ENCODE peak calls at places on chromosomes 7 and 10, in seven cellular contexts. One of them, this sample, is unnamed.
A peak's percentile ranks its signal among the peaks of the same experiment; 100 is the strongest.

GRCh38 chr10:78686444-78687060 is 382.2 kb upstream of the ZMIZ1 start:
- DNase-seq in CD8-positive, alpha-beta T cell: no peak
- DNase-seq in trophoblast cell: no peak
- DNase-seq in brain microvascular endothelial cell: no peak
- DNase-seq in CD4-positive, CD25-positive, alpha-beta regulatory T cell: no peak
- DNase-seq in H7: no peak
- DNase-seq in PC-3: no peak
- DNase-seq in this sample: no peak

GRCh38 chr10:85613391-85613790 is 753.2 kb downstream of the GRID1 start:
- DNase-seq in CD8-positive, alpha-beta T cell: no peak
- DNase-seq in CD4-positive, CD25-positive, alpha-beta regulatory T cell: no peak
- DNase-seq in PC-3: no peak
- DNase-seq in H7: no peak
- DNase-seq in brain microvascular endothelial cell: no peak
- DNase-seq in trophoblast cell: no peak
- DNase-seq in this sample: no peak

GRCh38 chr7:74454059-74454947 is 597 bp downstream of the GTF2IRD1 start:
- DNase-seq in trophoblast cell: no peak
- DNase-seq in PC-3: no peak
- DNase-seq in brain microvascular endothelial cell: no peak
- DNase-seq in CD4-positive, CD25-positive, alpha-beta regulatory T cell: no peak
- DNase-seq in CD8-positive, alpha-beta T cell: no peak
- DNase-seq in H7: peak; percentile 89
- DNase-seq in this sample: peak; percentile 22

GRCh38 chr7:33286521-33286920 is 157.2 kb downstream of the BBS9 start:
- DNase-seq in CD4-positive, CD25-positive, alpha-beta regulatory T cell: no peak
- DNase-seq in PC-3: no peak
- DNase-seq in CD8-positive, alpha-beta T cell: no peak
- DNase-seq in H7: no peak
- DNase-seq in trophoblast cell: no peak
- DNase-seq in brain microvascular endothelial cell: no peak
- DNase-seq in this sample: no peak

GRCh38 chr10:79380918-79381775 is 33.9 kb downstream of the PPIF start:
- DNase-seq in CD4-positive, CD25-positive, alpha-beta regulatory T cell: no peak
- DNase-seq in H7: peak; percentile 49
- DNase-seq in PC-3: no peak
- DNase-seq in trophoblast cell: no peak
- DNase-seq in CD8-positive, alpha-beta T cell: no peak
- DNase-seq in brain microvascular endothelial cell: no peak
- DNase-seq in this sample: no peak

GRCh38 chr10:101938316-101939272 is 95.0 kb upstream of the KCNIP2 start:
- DNase-seq in brain microvascular endothelial cell: peak; percentile 89
- DNase-seq in CD8-positive, alpha-beta T cell: no peak
- DNase-seq in H7: no peak
- DNase-seq in trophoblast cell: peak; percentile 28
- DNase-seq in CD4-positive, CD25-positive, alpha-beta regulatory T cell: no peak
- DNase-seq in PC-3: peak; percentile 65
- DNase-seq in this sample: peak; percentile 71

GRCh38 chr10:102776779-102777417 is 33.1 kb downstream of the WBP1L start:
- DNase-seq in brain microvascular endothelial cell: peak; percentile 99
- DNase-seq in H7: peak; percentile 67
- DNase-seq in CD4-positive, CD25-positive, alpha-beta regulatory T cell: no peak
- DNase-seq in PC-3: no peak
- DNase-seq in trophoblast cell: peak; percentile 94
- DNase-seq in CD8-positive, alpha-beta T cell: peak; percentile 31
- DNase-seq in this sample: peak; percentile 54

GRCh38 chr10:78972160-78972946 is 96.4 kb upstream of the ZMIZ1 start:
- DNase-seq in brain microvascular endothelial cell: peak; percentile 78
- DNase-seq in CD4-positive, CD25-positive, alpha-beta regulatory T cell: no peak
- DNase-seq in trophoblast cell: peak; percentile 79
- DNase-seq in CD8-positive, alpha-beta T cell: no peak
- DNase-seq in H7: peak; percentile 73
- DNase-seq in PC-3: peak; percentile 83
- DNase-seq in this sample: peak; percentile 96

GRCh38 chr10:65618125-65618524 is 1307.7 kb upstream of the LRRTM3 start:
- DNase-seq in PC-3: peak; percentile 68
- DNase-seq in CD8-positive, alpha-beta T cell: no peak
- DNase-seq in trophoblast cell: no peak
- DNase-seq in H7: no peak
- DNase-seq in brain microvascular endothelial cell: no peak
- DNase-seq in CD4-positive, CD25-positive, alpha-beta regulatory T cell: no peak
- DNase-seq in this sample: no peak

GRCh38 chr7:135164357-135165021 is 6.0 kb downstream of the CYREN start:
- DNase-seq in CD8-positive, alpha-beta T cell: no peak
- DNase-seq in PC-3: no peak
- DNase-seq in brain microvascular endothelial cell: no peak
- DNase-seq in CD4-positive, CD25-positive, alpha-beta regulatory T cell: no peak
- DNase-seq in trophoblast cell: peak; percentile 83
- DNase-seq in H7: peak; percentile 54
- DNase-seq in this sample: no peak

GRCh38 chr10:111879964-111880363 is 303.6 kb downstream of the GPAM start:
- DNase-seq in PC-3: no peak
- DNase-seq in brain microvascular endothelial cell: no peak
- DNase-seq in trophoblast cell: no peak
- DNase-seq in H7: no peak
- DNase-seq in CD8-positive, alpha-beta T cell: no peak
- DNase-seq in CD4-positive, CD25-positive, alpha-beta regulatory T cell: no peak
- DNase-seq in this sample: no peak

GRCh38 chr7:150411606-150412005 is 32.5 kb downstream of the ZNF775 start:
- DNase-seq in CD4-positive, CD25-positive, alpha-beta regulatory T cell: no peak
- DNase-seq in brain microvascular endothelial cell: no peak
- DNase-seq in CD8-positive, alpha-beta T cell: no peak
- DNase-seq in PC-3: no peak
- DNase-seq in H7: peak; percentile 34
- DNase-seq in trophoblast cell: no peak
- DNase-seq in this sample: no peak

GRCh38 chr10:9126728-9127127 is 1072.2 kb downstream of the GATA3 start:
- DNase-seq in PC-3: no peak
- DNase-seq in CD4-positive, CD25-positive, alpha-beta regulatory T cell: no peak
- DNase-seq in CD8-positive, alpha-beta T cell: no peak
- DNase-seq in H7: no peak
- DNase-seq in brain microvascular endothelial cell: no peak
- DNase-seq in trophoblast cell: no peak
- DNase-seq in this sample: no peak

GRCh38 chr7:119929891-119930290 is 343.1 kb upstream of the KCND2 start:
- DNase-seq in CD4-positive, CD25-positive, alpha-beta regulatory T cell: no peak
- DNase-seq in H7: no peak
- DNase-seq in brain microvascular endothelial cell: no peak
- DNase-seq in PC-3: no peak
- DNase-seq in trophoblast cell: no peak
- DNase-seq in CD8-positive, alpha-beta T cell: no peak
- DNase-seq in this sample: no peak

GRCh38 chr7:148129023-148129422 is 461.5 kb upstream of the C7orf33 start:
- DNase-seq in H7: no peak
- DNase-seq in trophoblast cell: no peak
- DNase-seq in CD4-positive, CD25-positive, alpha-beta regulatory T cell: no peak
- DNase-seq in brain microvascular endothelial cell: no peak
- DNase-seq in CD8-positive, alpha-beta T cell: no peak
- DNase-seq in PC-3: no peak
- DNase-seq in this sample: no peak

GRCh38 chr10:72637398-72637857 is 11.5 kb upstream of the MICU1 start:
- DNase-seq in trophoblast cell: peak; percentile 9
- DNase-seq in H7: no peak
- DNase-seq in CD4-positive, CD25-positive, alpha-beta regulatory T cell: no peak
- DNase-seq in PC-3: no peak
- DNase-seq in brain microvascular endothelial cell: peak; percentile 61
- DNase-seq in CD8-positive, alpha-beta T cell: no peak
- DNase-seq in this sample: peak; percentile 73

GRCh38 chr10:132891313-132891712 is 51.1 kb downstream of the CFAP46 start:
- DNase-seq in H7: no peak
- DNase-seq in CD8-positive, alpha-beta T cell: no peak
- DNase-seq in brain microvascular endothelial cell: no peak
- DNase-seq in PC-3: no peak
- DNase-seq in CD4-positive, CD25-positive, alpha-beta regulatory T cell: no peak
- DNase-seq in trophoblast cell: no peak
- DNase-seq in this sample: no peak

GRCh38 chr10:132891994-132892393 is 50.4 kb downstream of the CFAP46 start:
- DNase-seq in trophoblast cell: no peak
- DNase-seq in PC-3: no peak
- DNase-seq in CD8-positive, alpha-beta T cell: peak; percentile 1
- DNase-seq in brain microvascular endothelial cell: no peak
- DNase-seq in CD4-positive, CD25-positive, alpha-beta regulatory T cell: no peak
- DNase-seq in H7: no peak
- DNase-seq in this sample: no peak

GRCh38 chr10:132889556-132889955 is 52.8 kb downstream of the CFAP46 start:
- DNase-seq in brain microvascular endothelial cell: no peak
- DNase-seq in H7: no peak
- DNase-seq in trophoblast cell: no peak
- DNase-seq in CD8-positive, alpha-beta T cell: peak; percentile 1
- DNase-seq in CD4-positive, CD25-positive, alpha-beta regulatory T cell: no peak
- DNase-seq in PC-3: no peak
- DNase-seq in this sample: no peak

GRCh38 chr10:132889091-132889490 is 53.3 kb downstream of the CFAP46 start:
- DNase-seq in trophoblast cell: no peak
- DNase-seq in PC-3: no peak
- DNase-seq in CD4-positive, CD25-positive, alpha-beta regulatory T cell: no peak
- DNase-seq in brain microvascular endothelial cell: no peak
- DNase-seq in CD8-positive, alpha-beta T cell: peak; percentile 0
- DNase-seq in H7: no peak
- DNase-seq in this sample: peak; percentile 16

GRCh38 chr10:132890301-132890700 is 52.1 kb downstream of the CFAP46 start:
- DNase-seq in brain microvascular endothelial cell: no peak
- DNase-seq in CD8-positive, alpha-beta T cell: peak; percentile 1
- DNase-seq in CD4-positive, CD25-positive, alpha-beta regulatory T cell: no peak
- DNase-seq in trophoblast cell: no peak
- DNase-seq in H7: no peak
- DNase-seq in PC-3: no peak
- DNase-seq in this sample: no peak
- H3K27me3 ChIP-seq in brain microvascular endothelial cell: peaks cover 14% of the 10 kb centered on the region
- H3K27me3 ChIP-seq in CD8-positive, alpha-beta T cell: no peaks in the 10 kb centered on the region
- H3K27me3 ChIP-seq in CD4-positive, CD25-positive, alpha-beta regulatory T cell: peaks cover 2% of the 10 kb centered on the region
- H3K27me3 ChIP-seq in trophoblast cell: no peaks in the 10 kb centered on the region
- H3K27me3 ChIP-seq in H7: no peaks in the 10 kb centered on the region
- H3K27me3 ChIP-seq in PC-3: peaks cover 53% of the 10 kb centered on the region
- H3K27me3 ChIP-seq in this sample: no peaks in the 10 kb centered on the region

GRCh38 chr7:44275146-44275545 is 50.2 kb downstream of the CAMK2B start:
- DNase-seq in CD8-positive, alpha-beta T cell: no peak
- DNase-seq in H7: no peak
- DNase-seq in PC-3: no peak
- DNase-seq in trophoblast cell: no peak
- DNase-seq in CD4-positive, CD25-positive, alpha-beta regulatory T cell: no peak
- DNase-seq in brain microvascular endothelial cell: no peak
- DNase-seq in this sample: no peak

GRCh38 chr7:44274623-44274975 is 50.8 kb downstream of the CAMK2B start:
- DNase-seq in PC-3: no peak
- DNase-seq in trophoblast cell: no peak
- DNase-seq in H7: no peak
- DNase-seq in CD4-positive, CD25-positive, alpha-beta regulatory T cell: no peak
- DNase-seq in brain microvascular endothelial cell: no peak
- DNase-seq in CD8-positive, alpha-beta T cell: no peak
- DNase-seq in this sample: no peak

GRCh38 chr7:44276571-44277101 is 48.8 kb downstream of the CAMK2B start:
- DNase-seq in PC-3: no peak
- DNase-seq in CD8-positive, alpha-beta T cell: no peak
- DNase-seq in H7: no peak
- DNase-seq in trophoblast cell: no peak
- DNase-seq in CD4-positive, CD25-positive, alpha-beta regulatory T cell: no peak
- DNase-seq in brain microvascular endothelial cell: no peak
- DNase-seq in this sample: no peak

GRCh38 chr7:44277391-44277790 is 48.0 kb downstream of the CAMK2B start:
- DNase-seq in PC-3: no peak
- DNase-seq in CD8-positive, alpha-beta T cell: no peak
- DNase-seq in brain microvascular endothelial cell: no peak
- DNase-seq in CD4-positive, CD25-positive, alpha-beta regulatory T cell: no peak
- DNase-seq in H7: no peak
- DNase-seq in trophoblast cell: no peak
- DNase-seq in this sample: no peak

DNA sequence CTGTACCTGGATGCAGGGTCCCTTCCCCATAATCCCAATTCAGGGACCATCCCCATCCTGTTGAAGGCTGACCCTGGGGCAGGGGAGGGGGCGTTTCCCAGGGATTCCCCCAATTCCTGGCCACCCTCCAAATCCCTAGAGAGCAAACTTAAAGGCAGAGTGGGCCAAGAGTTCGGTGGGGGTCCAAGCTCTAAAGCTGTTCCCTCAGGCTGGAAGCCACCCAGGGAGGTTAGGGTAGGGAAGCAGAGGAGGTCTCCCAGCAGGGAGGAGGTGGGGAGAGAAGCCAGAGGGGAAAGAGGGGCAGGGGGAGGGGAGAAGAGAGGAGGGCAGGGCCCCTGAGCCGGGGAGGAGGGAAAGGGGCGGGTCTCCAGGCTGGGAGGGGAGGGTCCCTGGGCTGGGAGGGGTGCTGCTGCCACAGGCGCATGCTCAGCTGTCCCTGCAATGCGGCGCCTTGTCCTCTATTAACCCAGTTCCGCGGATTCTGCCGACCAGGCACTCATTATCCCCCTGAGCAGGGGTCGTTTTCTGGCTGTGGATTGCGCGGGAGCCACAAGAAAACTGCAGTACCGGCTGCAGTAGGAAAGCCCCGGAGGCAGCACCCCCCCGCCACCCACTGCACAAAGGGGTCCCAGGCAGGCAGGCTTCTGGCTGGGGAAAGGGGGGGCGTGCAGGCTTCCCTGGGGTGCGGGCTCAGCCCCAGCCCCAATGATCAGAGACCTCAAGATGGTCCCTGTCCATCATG is 49.4 kb downstream of the CAMK2B start:
- DNase-seq in CD8-positive, alpha-beta T cell: no peak
- DNase-seq in trophoblast cell: no peak
- DNase-seq in brain microvascular endothelial cell: no peak
- DNase-seq in CD4-positive, CD25-positive, alpha-beta regulatory T cell: no peak
- DNase-seq in PC-3: no peak
- DNase-seq in H7: peak; percentile 99
- DNase-seq in this sample: no peak
- H3K4me3 ChIP-seq in CD8-positive, alpha-beta T cell: no peak overlapping the region
- H3K4me3 ChIP-seq in trophoblast cell: no peak overlapping the region
- H3K4me3 ChIP-seq in brain microvascular endothelial cell: no peak overlapping the region
- H3K4me3 ChIP-seq in CD4-positive, CD25-positive, alpha-beta regulatory T cell: no peak overlapping the region
- H3K4me3 ChIP-seq in PC-3: no peak overlapping the region
- H3K4me3 ChIP-seq in H7: peak overlapping the region; percentile 4
- H3K4me3 ChIP-seq in this sample: no peak overlapping the region

GRCh38 chr7:47505317-47506007 is 76.4 kb downstream of the TNS3 start:
- DNase-seq in brain microvascular endothelial cell: no peak
- DNase-seq in CD4-positive, CD25-positive, alpha-beta regulatory T cell: no peak
- DNase-seq in H7: no peak
- DNase-seq in PC-3: no peak
- DNase-seq in trophoblast cell: no peak
- DNase-seq in CD8-positive, alpha-beta T cell: no peak
- DNase-seq in this sample: no peak
- H3K36me3 ChIP-seq in brain microvascular endothelial cell: no peaks in the 10 kb centered on the region
- H3K36me3 ChIP-seq in CD4-positive, CD25-positive, alpha-beta regulatory T cell: no peaks in the 10 kb centered on the region
- H3K36me3 ChIP-seq in H7: peaks cover 1% of the 10 kb centered on the region
- H3K36me3 ChIP-seq in PC-3: peaks cover 13% of the 10 kb centered on the region
- H3K36me3 ChIP-seq in trophoblast cell: peaks cover 51% of the 10 kb centered on the region
- H3K36me3 ChIP-seq in CD8-positive, alpha-beta T cell: no peaks in the 10 kb centered on the region
- H3K36me3 ChIP-seq in this sample: peaks cover 13% of the 10 kb centered on the region

DNA sequence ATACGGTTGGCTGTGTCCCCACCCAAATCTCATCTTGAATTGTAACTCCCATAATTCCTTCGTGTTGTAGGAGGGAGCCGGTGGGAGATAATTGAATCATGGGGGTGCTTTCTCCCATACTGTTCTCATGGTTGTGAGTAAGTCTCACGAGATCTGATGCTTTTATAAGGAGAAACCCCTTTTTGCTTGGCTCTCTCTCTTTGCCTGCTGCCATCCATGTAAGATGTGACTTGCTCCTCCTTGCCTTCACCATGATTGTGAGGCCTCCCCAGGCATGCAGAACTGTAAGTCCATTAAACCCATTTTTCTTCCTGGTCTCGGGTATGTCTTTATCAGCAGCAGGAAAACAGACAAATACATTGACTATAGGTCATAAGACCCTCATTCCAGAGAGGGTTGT is 15.9 kb upstream of the ST8SIA6 start:
- DNase-seq in brain microvascular endothelial cell: no peak
- DNase-seq in CD4-positive, CD25-positive, alpha-beta regulatory T cell: no peak
- DNase-seq in H7: no peak
- DNase-seq in trophoblast cell: no peak
- DNase-seq in CD8-positive, alpha-beta T cell: no peak
- DNase-seq in PC-3: no peak
- DNase-seq in this sample: no peak
- H3K27me3 ChIP-seq in brain microvascular endothelial cell: no peaks in the 10 kb centered on the region
- H3K27me3 ChIP-seq in CD4-positive, CD25-positive, alpha-beta regulatory T cell: peaks cover 6% of the 10 kb centered on the region
- H3K27me3 ChIP-seq in H7: no peaks in the 10 kb centered on the region
- H3K27me3 ChIP-seq in trophoblast cell: no peaks in the 10 kb centered on the region
- H3K27me3 ChIP-seq in CD8-positive, alpha-beta T cell: no peaks in the 10 kb centered on the region
- H3K27me3 ChIP-seq in PC-3: no peaks in the 10 kb centered on the region
- H3K27me3 ChIP-seq in this sample: no peaks in the 10 kb centered on the region

This sample was measured in MG63.